ENCODE peak calls at places on chromosomes 11 and 22, in four cellular contexts. X is adrenal gland, O is fibroblast of villous mesenchyme, Z is thoracic aorta. E is an unnamed sample.

GRCh38 chr11:128686745-128687177 is 7.1 kb upstream of the FLI1 start:
- DNase-seq in O (peak; percentile 59), X (peak; percentile 39), Z (no peak), E (peak; percentile 31)

GRCh38 chr11:21514298-21514697 is 678.6 kb upstream of the ANO5 start:
- DNase-seq in X (no peak), Z (no peak), O (no peak), E (no peak)

GRCh38 chr22:47453049-47453448 is 690.6 kb downstream of the TBC1D22A start:
- DNase-seq in X (no peak), Z (no peak), O (no peak), E (no peak)

GRCh38 chr11:116033931-116034553 is 529.8 kb upstream of the CADM1 start:
- DNase-seq in X (no peak), Z (no peak), O (no peak), E (no peak)

GRCh38 chr11:23359297-23359696 is 499.0 kb upstream of the CCDC179 start:
- DNase-seq in O (peak; percentile 87), X (peak; percentile 60), Z (no peak), E (peak; percentile 93)

GRCh38 chr11:17718510-17718962 is 835 bp upstream of the MYOD1 start:
- DNase-seq in O (no peak), X (no peak), Z (no peak), E (no peak)

GRCh38 chr22:19477321-19478085 is 1.5 kb downstream of the UFD1 start:
- DNase-seq in Z (no peak), X (no peak), O (no peak), E (peak; percentile 40)

GRCh38 chr11:111840143-111840542 is 31.2 kb downstream of the ALG9 start:
- DNase-seq in Z (no peak), X (no peak), O (no peak), E (no peak)

GRCh38 chr22:43154887-43155536 is 3.7 kb downstream of the TSPO start:
- DNase-seq in O (no peak), Z (no peak), X (peak; percentile 39), E (no peak)

GRCh38 chr22:18076060-18076497 is 1.7 kb upstream of the PEX26 start:
- DNase-seq in X (peak; percentile 82), O (peak; percentile 93), Z (no peak), E (peak; percentile 91)

GRCh38 chr11:35982061-35982460 is 38.2 kb downstream of the LDLRAD3 start:
- DNase-seq in X (no peak), O (no peak), Z (no peak), E (no peak)

GRCh38 chr22:39880722-39881121 is 12.8 kb downstream of the ENTHD1 start:
- DNase-seq in X (no peak), O (no peak), Z (no peak), E (no peak)

GRCh38 chr11:103659138-103659734 is 377.2 kb upstream of the DDI1 start:
- DNase-seq in X (no peak), O (peak; percentile 38), Z (no peak), E (peak; percentile 38)

DNA sequence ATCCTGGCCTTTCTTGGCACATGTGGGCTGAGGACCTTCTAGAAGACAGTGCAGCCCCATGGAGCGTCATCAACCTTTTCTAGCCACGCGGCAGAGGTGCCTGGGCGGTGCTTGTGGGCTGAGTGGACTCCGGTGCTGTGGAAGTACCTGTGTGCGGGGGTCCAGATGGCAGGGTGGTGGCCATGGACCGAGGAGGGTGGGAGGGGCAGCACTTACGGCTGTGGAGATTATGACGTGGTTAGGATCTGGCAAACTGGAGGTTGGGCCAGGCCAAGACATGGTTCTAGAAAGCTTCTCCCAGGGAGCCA is 2.0 kb downstream of the TUB start:
- DNase-seq in Z (no peak), O (no peak), X (no peak), E (no peak)
- H3K4me3 ChIP-seq in Z (no peak overlapping the region), O (no peak overlapping the region), X (no peak overlapping the region), E (no peak overlapping the region)

DNA sequence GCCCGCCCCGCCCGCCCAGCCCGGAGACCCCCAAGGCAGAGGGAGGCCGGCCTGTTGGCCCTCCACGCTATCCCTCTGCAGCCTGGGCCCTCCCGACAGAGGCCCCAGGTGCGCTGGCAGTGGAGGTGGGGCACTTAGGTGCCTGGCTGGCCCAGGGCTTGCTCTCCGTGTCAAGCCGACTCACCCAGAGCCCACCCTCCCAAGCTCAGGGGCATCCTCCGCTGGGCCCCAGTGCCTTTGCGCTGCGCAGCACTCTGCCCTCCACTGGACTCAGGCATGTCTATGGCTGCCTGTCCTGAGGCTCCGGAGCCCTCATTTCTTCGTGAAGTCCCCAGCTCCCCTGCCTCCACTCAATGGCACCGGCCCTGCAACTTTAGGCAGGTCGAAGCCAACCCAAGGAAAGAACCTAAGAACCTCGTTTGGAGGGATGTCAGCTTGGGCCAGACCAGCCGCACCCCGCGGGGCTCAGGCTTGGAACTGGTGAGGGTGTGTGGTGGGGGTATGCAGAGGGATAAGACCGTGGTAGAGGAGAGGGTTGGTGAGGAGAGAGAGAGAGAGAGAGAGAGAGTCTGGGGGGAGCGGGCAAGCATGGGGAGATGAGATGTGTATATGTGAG is 6.1 kb downstream of the SMIM45 start:
- DNase-seq in Z (no peak), O (no peak), X (no peak), E (no peak)
- TF ChIP-seq CTCF in Z (no peak), O (no peak), X (no peak), E (no peak)

DNA sequence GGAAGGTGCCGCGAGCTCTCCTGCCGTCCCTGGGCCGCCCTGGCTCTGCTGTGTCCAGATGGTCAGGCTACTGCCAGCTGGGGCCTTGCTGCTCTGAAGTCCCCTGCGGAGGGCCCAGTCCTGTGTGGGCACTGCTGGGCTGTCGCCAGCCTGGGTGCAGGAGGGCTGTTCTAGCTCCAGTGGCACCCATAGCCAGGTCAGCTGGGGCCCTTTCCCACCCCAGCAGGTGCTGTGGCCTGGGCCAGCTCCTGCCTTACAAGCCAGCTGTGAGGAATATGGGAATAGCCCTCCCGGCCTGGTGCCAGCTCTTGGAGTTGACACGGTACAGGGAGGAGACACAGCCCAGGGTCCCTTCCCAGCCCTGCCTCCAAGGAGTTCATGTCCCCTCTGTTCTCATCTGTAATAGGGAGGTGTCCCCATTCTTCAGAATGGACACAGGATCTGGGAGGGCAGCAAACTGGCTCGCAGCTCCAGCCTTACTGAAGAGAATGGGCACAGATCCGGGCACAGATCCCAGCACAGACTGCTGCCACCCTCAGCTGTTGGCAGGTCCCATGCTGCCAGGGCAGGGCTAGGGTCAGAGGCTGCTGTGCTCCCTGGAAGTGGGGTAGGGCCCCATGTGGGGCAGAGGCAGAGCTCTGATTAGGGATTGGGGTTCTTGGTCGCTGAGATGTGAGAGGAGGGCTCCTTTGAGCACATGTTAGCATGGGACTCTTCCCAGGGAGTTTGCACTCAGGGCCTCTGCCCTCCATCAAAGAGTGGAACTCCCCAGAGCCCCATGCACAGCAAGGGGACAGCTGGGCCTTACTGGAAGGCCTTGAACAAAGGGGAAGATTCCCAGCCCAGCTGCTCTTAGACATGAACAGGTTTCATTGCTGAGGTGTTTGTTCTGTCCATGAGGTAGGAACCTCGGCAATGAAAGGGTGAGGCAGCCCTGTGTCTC is 3.7 kb downstream of the DERL3 start:
- DNase-seq in O (no peak), Z (no peak), X (peak; percentile 17), E (no peak)
- H3K4me3 ChIP-seq in O (no peak overlapping the region), Z (no peak overlapping the region), X (no peak overlapping the region), E (no peak overlapping the region)

GRCh38 chr11:69975822-69976221 is 102.3 kb upstream of the ANO1 start:
- DNase-seq in Z (no peak), O (no peak), X (no peak), E (no peak)

GRCh38 chr11:69977951-69978350 is 100.2 kb upstream of the ANO1 start:
- DNase-seq in O (no peak), Z (no peak), X (no peak), E (no peak)

GRCh38 chr11:69971741-69972140 is 106.4 kb upstream of the ANO1 start:
- DNase-seq in Z (no peak), X (no peak), O (no peak), E (no peak)

GRCh38 chr11:69972351-69972802 is 105.7 kb upstream of the ANO1 start:
- DNase-seq in O (no peak), X (no peak), Z (no peak), E (no peak)

GRCh38 chr11:69974528-69974927 is 103.6 kb upstream of the ANO1 start:
- DNase-seq in Z (no peak), X (no peak), O (no peak), E (no peak)
- TF ChIP-seq CTCF in Z (no peak), X (no peak), O (no peak), E (no peak)

GRCh38 chr11:12266943-12267342 is 110.4 kb upstream of the PARVA start:
- DNase-seq in Z (no peak), X (no peak), O (no peak), E (no peak)
- H3K4me3 ChIP-seq in Z (no peak overlapping the region), X (no peak overlapping the region), O (no peak overlapping the region), E (no peak overlapping the region)

GRCh38 chr11:130369141-130369691 is 54.5 kb upstream of the ZBTB44 start:
- DNase-seq in O (no peak), Z (no peak), X (no peak), E (no peak)

GRCh38 chr11:130369713-130370112 is 55.0 kb upstream of the ZBTB44 start:
- DNase-seq in X (no peak), Z (no peak), O (no peak), E (no peak)

DNA sequence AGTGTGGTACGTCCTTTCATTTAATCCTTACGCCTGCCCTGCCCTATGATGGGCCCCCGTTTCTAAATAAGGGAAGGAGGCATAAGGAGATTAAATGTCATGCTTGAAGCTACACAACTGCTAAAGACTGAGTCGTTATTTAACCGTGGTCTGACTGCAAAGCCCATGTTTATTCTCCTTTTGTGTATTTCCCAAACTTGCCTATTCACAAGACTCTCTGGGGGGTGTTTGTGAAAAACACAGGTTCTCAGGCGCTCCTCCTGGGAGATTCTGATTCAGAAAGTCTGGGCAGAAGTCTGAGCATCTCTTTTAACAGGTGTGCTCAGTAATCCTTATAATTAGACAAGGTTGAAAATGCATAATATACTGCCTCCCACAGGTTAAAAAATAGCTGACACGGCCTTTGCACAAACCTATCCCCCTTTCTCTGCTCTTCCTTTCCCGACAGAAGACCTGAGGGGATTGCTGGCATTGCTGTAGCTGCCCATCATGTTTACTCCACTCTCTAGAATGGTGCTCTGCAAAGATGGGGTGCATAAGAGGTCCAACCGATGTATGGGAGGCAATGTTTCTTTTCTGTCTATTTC is 56.4 kb upstream of the ZBTB44 start:
- DNase-seq in X (no peak), Z (no peak), O (no peak), E (no peak)
- TF ChIP-seq CTCF in X (peak; percentile 6), Z (no peak), O (no peak), E (no peak)

GRCh38 chr11:68099057-68099456 is 22.1 kb downstream of the CHKA start:
- DNase-seq in X (no peak), O (no peak), Z (no peak), E (no peak)
- H3K4me3 ChIP-seq in X (no peak overlapping the region), O (no peak overlapping the region), Z (no peak overlapping the region), E (no peak overlapping the region)

GRCh38 chr11:107609384-107610218 is 18.7 kb downstream of the ELMOD1 start:
- DNase-seq in O (no peak), X (no peak), Z (no peak), E (no peak)

GRCh38 chr11:107608809-107609208 is 17.9 kb downstream of the ELMOD1 start:
- DNase-seq in Z (no peak), X (no peak), O (no peak), E (no peak)

DNA sequence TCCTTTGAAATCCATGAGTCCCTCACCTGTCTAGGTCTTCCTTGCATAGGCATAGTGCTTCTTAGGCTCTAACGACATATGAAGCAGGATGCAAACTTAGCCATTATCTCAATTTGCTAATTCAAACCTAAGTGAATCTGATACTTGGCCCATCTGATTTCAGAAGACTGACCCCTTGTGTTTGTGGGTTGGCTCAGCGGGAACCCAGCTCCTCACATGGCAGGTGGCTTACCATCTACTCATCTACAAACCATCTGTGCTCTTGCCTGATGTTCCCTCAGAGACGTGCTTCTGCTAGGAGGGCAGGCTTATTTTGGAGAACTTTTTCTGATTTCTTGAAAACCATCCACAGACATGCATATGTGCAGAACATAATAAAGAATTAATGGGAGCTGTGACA is 15.2 kb downstream of the ELMOD1 start:
- DNase-seq in X (no peak), O (no peak), Z (no peak), E (no peak)
- TF ChIP-seq CTCF in X (no peak), O (peak; percentile 24), Z (no peak), E (peak; percentile 19)